ENCODE peak calls at places on chromosomes 1 and 21, in six cellular contexts. K, Z, F, A, M and Q are unnamed samples.

GRCh38 chr1:59116920-59117542 is 179.9 kb upstream of the FGGY start:
- DNase-seq in M (no peak), K (no peak), F (no peak), Z (peak), A (no peak), Q (no peak)

GRCh38 chr1:1596493-1597274 is 3.3 kb downstream of the FNDC10 start:
- DNase-seq in Z (no peak), M (no peak), A (no peak), K (no peak), F (no peak), Q (no peak)

GRCh38 chr1:226691257-226691656 is 47.8 kb downstream of the ITPKB start:
- DNase-seq in M (no peak), F (no peak), A (no peak), Z (no peak), K (peak), Q (no peak)

GRCh38 chr1:203201516-203202205 is 15.2 kb upstream of the CHI3L1 start:
- DNase-seq in F (no peak), M (no peak), Z (no peak), A (no peak), K (no peak), Q (no peak)

GRCh38 chr1:3204725-3205124 is 135.7 kb downstream of the PRDM16 start:
- DNase-seq in K (no peak), Z (no peak), F (no peak), A (no peak), M (no peak), Q (no peak)

GRCh38 chr1:207520946-207521345 is 25.0 kb downstream of the CR1 start:
- DNase-seq in A (no peak), F (no peak), M (no peak), Z (no peak), K (no peak), Q (no peak)

GRCh38 chr21:20720623-20721022 is 277.6 kb upstream of the NCAM2 start:
- DNase-seq in K (no peak), F (no peak), M (no peak), Z (no peak), A (no peak), Q (no peak)

GRCh38 chr1:86154581-86155060 is 2.0 kb downstream of the COL24A1 start:
- DNase-seq in K (no peak), F (no peak), M (no peak), Z (no peak), A (no peak), Q (no peak)

GRCh38 chr1:91633438-91633837 is 132.8 kb downstream of the CDC7 start:
- DNase-seq in Z (no peak), K (no peak), M (no peak), A (no peak), F (no peak), Q (no peak)

GRCh38 chr1:27382950-27383627 is at the start of gene CD164L2:
- DNase-seq in A (peak), K (peak), M (no peak), Z (no peak), F (no peak), Q (no peak)

GRCh38 chr1:93730621-93731020 is 49.0 kb upstream of the BCAR3 start:
- DNase-seq in A (no peak), K (no peak), M (no peak), Z (no peak), F (no peak), Q (no peak)

GRCh38 chr1:184974837-184975115 is 468 bp upstream of the NIBAN1 start:
- DNase-seq in A (no peak), K (no peak), Z (no peak), M (no peak), F (no peak), Q (no peak)